ENCODE peak calls at places on chromosomes 7 and 10, in ten cellular contexts. Z is NCI-H1105 treated with DMSO at 0.1 percent for 48 hours; L is hypothalamus; F is NCI-H510A treated with DMSO at 0.1 percent for 48 hours; T is activated T-cell treated with anti-CD3 and anti-CD28 coated beads for 1 hour; A is testis; O is SK-N-SH; V is activated CD4-positive, alpha-beta T cell treated with anti-CD3 and anti-CD28 coated beads for 24 hours; Y is activated B cell treated with CpG ODN at 0.5 μM for 24 hours; H is NCI-H1436. P is an unnamed sample.

GRCh38 chr10:119209050-119209735 is 1.8 kb downstream of the GRK5 start:
- DNase-seq in Z (peak), L (peak), F (peak), T (peak), A (peak), O (peak), V (peak), Y (peak), H (peak), P (peak)

GRCh38 chr7:69508736-69509135 is 89.5 kb upstream of the AUTS2 start:
- DNase-seq in Z (no peak), L (no peak), F (no peak), T (no peak), A (no peak), O (no peak), V (no peak), Y (no peak), H (no peak), P (no peak)

GRCh38 chr7:1669486-1669951 is 558 bp upstream of the ELFN1 start:
- DNase-seq in Z (peak), L (no peak), F (peak), T (no peak), A (no peak), O (peak), V (no peak), Y (no peak), H (no peak), P (no peak)

GRCh38 chr7:83655951-83656556 is 7.1 kb upstream of the SEMA3E start:
- DNase-seq in Z (peak), L (no peak), F (peak), T (no peak), A (peak), O (peak), V (no peak), Y (no peak), H (peak), P (peak)

GRCh38 chr10:44786451-44786850 is 124.7 kb upstream of the TMEM72 start:
- DNase-seq in Z (no peak), L (no peak), F (no peak), T (no peak), A (peak), O (no peak), V (no peak), Y (no peak), H (no peak), P (no peak)

GRCh38 chr10:93815304-93816091 is 57.8 kb downstream of the LGI1 start:
- DNase-seq in Z (no peak), L (no peak), F (no peak), T (no peak), A (peak), O (peak), V (no peak), Y (no peak), H (no peak), P (peak)

GRCh38 chr7:2939193-2939885 is 95.2 kb upstream of the GNA12 start:
- DNase-seq in Z (no peak), L (no peak), F (no peak), T (no peak), A (no peak), O (no peak), V (no peak), Y (no peak), H (no peak), P (no peak)

GRCh38 chr10:60414877-60415585 is 25.4 kb upstream of the ANK3 start:
- DNase-seq in Z (no peak), L (no peak), F (no peak), T (no peak), A (no peak), O (no peak), V (no peak), Y (no peak), H (no peak), P (peak)

GRCh38 chr10:100883322-100883821 is 29.4 kb upstream of the SLF2 start:
- DNase-seq in Z (no peak), L (no peak), F (no peak), T (no peak), A (no peak), O (no peak), V (no peak), Y (no peak), H (no peak), P (no peak)

GRCh38 chr10:87605656-87606308 is 53.9 kb upstream of the PAPSS2 start:
- DNase-seq in Z (no peak), L (no peak), F (no peak), T (no peak), A (no peak), O (no peak), V (no peak), Y (no peak), H (no peak), P (no peak)

GRCh38 chr7:194257-194995 is 2.1 kb downstream of the FAM20C start:
- DNase-seq in Z (no peak), L (no peak), F (no peak), T (no peak), A (no peak), O (peak), V (no peak), Y (no peak), H (no peak), P (no peak)

GRCh38 chr7:29991937-29992336 is 2.3 kb upstream of the SCRN1 start:
- DNase-seq in Z (no peak), L (no peak), F (no peak), T (no peak), A (no peak), O (no peak), V (no peak), Y (no peak), H (no peak), P (no peak)